ENCODE peak calls at places on chromosomes 16 and 17, in five cellular contexts. R is aorta, S is fibroblast of lung, M is retinal pigment epithelial cell, V is mesendoderm. I is an unnamed sample.

GRCh38 chr17:78573955-78574354 is 3.2 kb downstream of the DNAH17 start:
- DNase-seq in S (no peak), R (peak; percentile 35), M (no peak), V (no peak), I (no peak)

GRCh38 chr17:50047083-50047482 is 8.8 kb upstream of the ITGA3 start:
- DNase-seq in V (no peak), S (no peak), M (no peak), R (no peak), I (no peak)

GRCh38 chr16:19128454-19129210 is 14.9 kb downstream of the ITPRIPL2 start:
- DNase-seq in R (no peak), S (no peak), V (peak; percentile 66), M (no peak), I (no peak)

GRCh38 chr17:72444517-72445054 is 323.8 kb downstream of the SOX9 start:
- DNase-seq in V (no peak), M (no peak), S (no peak), R (no peak), I (no peak)

GRCh38 chr17:7211512-7212277 is 7.9 kb downstream of the DLG4 start:
- DNase-seq in R (no peak), V (peak; percentile 46), M (no peak), S (no peak), I (no peak)

GRCh38 chr16:23482778-23483177 is 27.5 kb downstream of the GGA2 start:
- DNase-seq in V (no peak), R (no peak), S (no peak), M (no peak), I (no peak)

GRCh38 chr16:30357085-30357714 is 2.1 kb upstream of the CD2BP2 start:
- DNase-seq in R (no peak), V (no peak), S (no peak), M (no peak), I (no peak)

GRCh38 chr16:85753559-85753958 is 2.7 kb upstream of the C16orf74 start:
- DNase-seq in M (no peak), V (no peak), S (no peak), R (no peak), I (no peak)

GRCh38 chr16:48511071-48511540 is 98.9 kb downstream of the N4BP1 start:
- DNase-seq in R (no peak), S (peak; percentile 67), M (peak; percentile 96), V (peak; percentile 77), I (no peak)

GRCh38 chr17:58283674-58284612 is 3.2 kb upstream of the MPO start:
- DNase-seq in V (no peak), R (no peak), M (no peak), S (no peak), I (no peak)

GRCh38 chr16:3364774-3365427 is 9.2 kb downstream of the OR2C1 start:
- DNase-seq in M (peak; percentile 76), S (peak; percentile 97), R (peak; percentile 91), V (no peak), I (peak; percentile 62)

GRCh38 chr17:52790359-52790955 is 631.9 kb upstream of the CA10 start:
- DNase-seq in S (no peak), M (no peak), V (peak; percentile 13), R (no peak), I (no peak)

GRCh38 chr17:49252148-49252682 is 21.6 kb upstream of the PHOSPHO1 start:
- DNase-seq in R (no peak), V (peak; percentile 77), S (peak; percentile 31), M (no peak), I (no peak)

GRCh38 chr17:29612404-29613370 is 10.0 kb downstream of the CORO6 start:
- DNase-seq in M (no peak), R (no peak), V (no peak), S (no peak), I (no peak)

GRCh38 chr17:7217113-7217987 is 2.3 kb downstream of the DLG4 start:
- DNase-seq in V (peak; percentile 88), S (peak; percentile 80), R (peak; percentile 78), M (no peak), I (no peak)

GRCh38 chr17:37698132-37698615 is 46.7 kb downstream of the HNF1B start:
- DNase-seq in R (no peak), S (no peak), V (no peak), M (no peak), I (no peak)

GRCh38 chr16:89383095-89384003 is 107.0 kb downstream of the ANKRD11 start:
- DNase-seq in M (no peak), R (no peak), S (no peak), V (peak; percentile 88), I (no peak)

GRCh38 chr17:2222901-2223616 is 80.5 kb downstream of the SMG6 start:
- DNase-seq in R (peak; percentile 63), V (no peak), S (peak; percentile 83), M (peak; percentile 82), I (no peak)

GRCh38 chr16:53789159-53789558 is 85.2 kb downstream of the FTO start:
- DNase-seq in M (peak; percentile 48), R (no peak), S (peak; percentile 75), V (no peak), I (peak; percentile 88)

GRCh38 chr16:16083421-16084156 is 134.2 kb downstream of the ABCC1 start:
- DNase-seq in M (no peak), S (peak; percentile 55), R (no peak), V (peak; percentile 63), I (no peak)

GRCh38 chr17:56886288-56886721 is 27.5 kb downstream of the TRIM25 start:
- DNase-seq in M (no peak), V (no peak), R (no peak), S (no peak), I (no peak)

GRCh38 chr17:7932949-7933348 is 943 bp downstream of the CNTROB start:
- DNase-seq in V (peak; percentile 82), R (peak; percentile 59), S (peak; percentile 53), M (no peak), I (no peak)

GRCh38 chr16:29727452-29727851 is 18.3 kb downstream of the C16orf54 start:
- DNase-seq in M (no peak), V (no peak), S (no peak), R (no peak), I (no peak)

GRCh38 chr17:64426584-64426983 is 22.3 kb upstream of the MILR1 start:
- DNase-seq in V (no peak), S (no peak), M (no peak), R (no peak), I (no peak)

GRCh38 chr17:66904760-66905637 is 59.5 kb upstream of the CACNG4 start:
- DNase-seq in S (peak; percentile 55), R (peak; percentile 42), M (peak; percentile 45), V (no peak), I (no peak)

GRCh38 chr17:55584055-55584685 is 72.9 kb upstream of the SMIM36 start:
- DNase-seq in V (no peak), R (no peak), M (peak; percentile 30), S (peak; percentile 72), I (no peak)

GRCh38 chr16:6889106-6889505 is 443.5 kb upstream of the RBFOX1 start:
- DNase-seq in M (no peak), S (no peak), R (no peak), V (no peak), I (no peak)

GRCh38 chr17:29715680-29716079 is 93.0 kb upstream of the CORO6 start:
- DNase-seq in V (peak; percentile 28), S (no peak), R (no peak), M (no peak), I (no peak)

GRCh38 chr17:75350706-75351105 is 54.8 kb downstream of the GRB2 start:
- DNase-seq in S (no peak), R (no peak), V (no peak), M (no peak), I (no peak)

GRCh38 chr17:2371183-2372130 is 29.4 kb downstream of the MNT start:
- DNase-seq in S (no peak), M (no peak), V (no peak), R (no peak), I (no peak)

GRCh38 chr16:84138824-84139627 is 6.0 kb downstream of the HSDL1 start:
- DNase-seq in R (no peak), V (peak; percentile 72), M (no peak), S (peak; percentile 54), I (no peak)

GRCh38 chr17:7834554-7834890 is 505 bp downstream of the KDM6B start:
- DNase-seq in M (no peak), S (peak; percentile 51), V (no peak), R (peak; percentile 78), I (no peak)

GRCh38 chr16:4358831-4359561 is 7.9 kb upstream of the PAM16 start:
- DNase-seq in S (peak; percentile 34), M (no peak), R (no peak), V (peak; percentile 64), I (no peak)

DNA sequence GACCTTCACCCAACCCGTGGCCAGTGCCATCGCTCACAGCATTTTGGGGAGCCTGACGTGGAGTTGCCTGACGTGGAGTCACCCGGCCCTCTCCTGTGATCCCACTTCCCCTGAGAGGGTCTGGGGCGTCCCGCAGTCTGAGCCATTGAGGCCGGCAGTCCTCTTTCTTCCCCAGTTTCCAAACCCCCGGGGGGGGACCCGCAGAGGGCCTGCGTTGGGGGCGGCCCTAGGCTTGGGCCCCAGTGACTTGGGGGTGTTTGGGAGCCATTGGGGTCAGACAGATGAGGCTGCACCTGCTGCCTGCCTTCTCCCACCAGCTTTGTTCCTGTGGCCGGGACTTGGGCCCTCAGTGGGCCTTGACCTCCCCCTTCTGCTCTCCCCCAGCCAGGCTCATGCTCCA is 1.7 kb downstream of the RHOT2 start:
- DNase-seq in M (no peak), V (no peak), S (no peak), R (no peak), I (no peak)
- H3K4me3 ChIP-seq in M (no peak overlapping the region), V (no peak overlapping the region), S (no peak overlapping the region), R (no peak overlapping the region), I (peak overlapping the region; percentile 85)

DNA sequence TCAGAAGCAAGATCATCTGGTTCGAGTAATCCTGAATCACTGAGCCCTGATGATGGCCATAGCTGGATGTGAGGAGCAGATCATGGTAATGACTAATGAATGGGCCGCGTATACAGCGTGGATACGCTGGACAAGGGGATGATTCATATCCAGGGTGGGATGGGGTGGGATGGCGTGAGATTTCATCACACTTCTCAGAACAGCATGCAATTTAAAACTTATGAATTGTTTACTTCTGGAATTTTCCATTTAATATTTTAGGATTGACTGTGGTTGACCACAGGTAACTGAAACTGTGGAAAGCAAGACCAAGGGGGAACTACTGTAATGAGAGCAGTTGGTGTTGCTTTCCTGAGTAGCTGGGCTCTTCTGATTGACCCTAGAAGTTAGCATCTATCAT is 225.5 kb downstream of the STX8 start:
- DNase-seq in M (peak; percentile 23), R (no peak), V (no peak), S (peak; percentile 92), I (peak; percentile 80)
- H3K4me3 ChIP-seq in M (no peak overlapping the region), R (no peak overlapping the region), V (no peak overlapping the region), S (no peak overlapping the region), I (no peak overlapping the region)

DNA sequence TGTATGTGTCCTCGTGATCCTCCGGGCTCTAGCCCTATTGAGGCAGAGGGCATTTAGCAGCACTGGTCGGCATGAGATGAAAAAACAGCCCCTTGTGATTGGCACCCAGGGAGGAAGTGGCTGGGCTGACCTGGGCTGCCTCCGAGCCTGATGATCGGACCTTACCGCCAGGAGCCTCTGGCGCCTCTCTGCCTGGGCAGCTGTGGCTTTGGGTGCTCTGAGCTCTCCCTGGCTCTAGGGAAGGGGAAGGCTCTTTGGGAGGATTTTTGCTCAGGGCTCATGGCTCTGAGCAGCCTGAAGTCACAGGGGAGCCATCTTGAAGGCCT is 7.1 kb downstream of the CYGB start:
- DNase-seq in R (no peak), V (no peak), S (no peak), M (no peak), I (no peak)
- H3K4me3 ChIP-seq in R (no peak overlapping the region), V (no peak overlapping the region), S (no peak overlapping the region), M (no peak overlapping the region), I (no peak overlapping the region)

GRCh38 chr17:17683710-17684365 is 2.6 kb downstream of the RAI1 start:
- DNase-seq in R (no peak), S (no peak), M (no peak), V (no peak), I (no peak)
- H3K4me3 ChIP-seq in R (no peak overlapping the region), S (no peak overlapping the region), M (no peak overlapping the region), V (no peak overlapping the region), I (peak overlapping the region; percentile 76)

I was measured in AG04449.